ENCODE peak calls at places on chromosomes 16 and 17, in four cellular contexts. One of them, this sample, is unnamed.

GRCh38 chr17:30378191-30378796 is 433 bp upstream of the CPD start:
- DNase-seq in prostate gland: no peak
- DNase-seq in foreskin fibroblast: no peak
- DNase-seq in epithelial cell of esophagus: peak
- DNase-seq in this sample: peak

GRCh38 chr17:61809816-61810392 is 53.4 kb downstream of the BRIP1 start:
- DNase-seq in prostate gland: no peak
- DNase-seq in foreskin fibroblast: peak
- DNase-seq in epithelial cell of esophagus: peak
- DNase-seq in this sample: no peak

GRCh38 chr17:58541249-58541648 is 26.8 kb upstream of the MTMR4 start:
- DNase-seq in prostate gland: no peak
- DNase-seq in foreskin fibroblast: no peak
- DNase-seq in epithelial cell of esophagus: peak
- DNase-seq in this sample: no peak

GRCh38 chr16:7086842-7087616 is 245.6 kb upstream of the RBFOX1 start:
- DNase-seq in prostate gland: no peak
- DNase-seq in foreskin fibroblast: no peak
- DNase-seq in epithelial cell of esophagus: no peak
- DNase-seq in this sample: peak

GRCh38 chr16:88597856-88598491 is 27.8 kb downstream of the ZC3H18 start:
- DNase-seq in prostate gland: no peak
- DNase-seq in foreskin fibroblast: no peak
- DNase-seq in epithelial cell of esophagus: no peak
- DNase-seq in this sample: no peak

GRCh38 chr16:56370836-56371235 is 54.5 kb downstream of the AMFR start:
- DNase-seq in prostate gland: no peak
- DNase-seq in foreskin fibroblast: peak
- DNase-seq in epithelial cell of esophagus: no peak
- DNase-seq in this sample: no peak

GRCh38 chr17:16943541-16944333 is 28.2 kb downstream of the TNFRSF13B start:
- DNase-seq in prostate gland: no peak
- DNase-seq in foreskin fibroblast: no peak
- DNase-seq in epithelial cell of esophagus: no peak
- DNase-seq in this sample: no peak

GRCh38 chr16:10624527-10624926 is 44.1 kb upstream of the EMP2 start:
- DNase-seq in prostate gland: no peak
- DNase-seq in foreskin fibroblast: no peak
- DNase-seq in epithelial cell of esophagus: peak
- DNase-seq in this sample: no peak

GRCh38 chr17:4968166-4968915 is 724 bp upstream of the SPAG7 start:
- DNase-seq in prostate gland: peak
- DNase-seq in foreskin fibroblast: no peak
- DNase-seq in epithelial cell of esophagus: peak
- DNase-seq in this sample: peak

GRCh38 chr17:39816272-39816671 is 47.8 kb downstream of the IKZF3 start:
- DNase-seq in prostate gland: no peak
- DNase-seq in foreskin fibroblast: no peak
- DNase-seq in epithelial cell of esophagus: no peak
- DNase-seq in this sample: no peak

GRCh38 chr17:43406676-43407645 is 8.2 kb downstream of the ARL4D start:
- DNase-seq in prostate gland: no peak
- DNase-seq in foreskin fibroblast: peak
- DNase-seq in epithelial cell of esophagus: peak
- DNase-seq in this sample: peak

GRCh38 chr16:25006504-25007055 is 8.6 kb downstream of the ARHGAP17 start:
- DNase-seq in prostate gland: no peak
- DNase-seq in foreskin fibroblast: peak
- DNase-seq in epithelial cell of esophagus: no peak
- DNase-seq in this sample: no peak

GRCh38 chr17:48444531-48445247 is 14.7 kb upstream of the SKAP1 start:
- DNase-seq in prostate gland: no peak
- DNase-seq in foreskin fibroblast: no peak
- DNase-seq in epithelial cell of esophagus: no peak
- DNase-seq in this sample: no peak

GRCh38 chr16:87276091-87276561 is 41.1 kb downstream of the C16orf95 start:
- DNase-seq in prostate gland: no peak
- DNase-seq in foreskin fibroblast: no peak
- DNase-seq in epithelial cell of esophagus: no peak
- DNase-seq in this sample: no peak

GRCh38 chr17:4893721-4894560 is 5.4 kb upstream of the C17orf107 start:
- DNase-seq in prostate gland: no peak
- DNase-seq in foreskin fibroblast: no peak
- DNase-seq in epithelial cell of esophagus: no peak
- DNase-seq in this sample: no peak

GRCh38 chr17:49984283-49984682 is 10.7 kb downstream of the DLX3 start:
- DNase-seq in prostate gland: no peak
- DNase-seq in foreskin fibroblast: no peak
- DNase-seq in epithelial cell of esophagus: peak
- DNase-seq in this sample: no peak

GRCh38 chr16:822174-822908 is 21.8 kb upstream of the GNG13 start:
- DNase-seq in prostate gland: no peak
- DNase-seq in foreskin fibroblast: no peak
- DNase-seq in epithelial cell of esophagus: no peak
- DNase-seq in this sample: no peak

GRCh38 chr17:81378941-81379511 is 16.2 kb upstream of the BAHCC1 start:
- DNase-seq in prostate gland: no peak
- DNase-seq in foreskin fibroblast: no peak
- DNase-seq in epithelial cell of esophagus: no peak
- DNase-seq in this sample: no peak

GRCh38 chr17:30323262-30323894 is 10.5 kb downstream of the TMIGD1 start:
- DNase-seq in prostate gland: no peak
- DNase-seq in foreskin fibroblast: no peak
- DNase-seq in epithelial cell of esophagus: peak
- DNase-seq in this sample: no peak

GRCh38 chr17:40073454-40074174 is 10.8 kb downstream of the THRA start:
- DNase-seq in prostate gland: no peak
- DNase-seq in foreskin fibroblast: no peak
- DNase-seq in epithelial cell of esophagus: no peak
- DNase-seq in this sample: no peak

GRCh38 chr17:8382880-8383142 is 182 bp downstream of the RPL26 start:
- DNase-seq in prostate gland: no peak
- DNase-seq in foreskin fibroblast: no peak
- DNase-seq in epithelial cell of esophagus: no peak
- DNase-seq in this sample: no peak

GRCh38 chr17:50634123-50634914 is at the start of gene ABCC3:
- DNase-seq in prostate gland: peak
- DNase-seq in foreskin fibroblast: peak
- DNase-seq in epithelial cell of esophagus: peak
- DNase-seq in this sample: peak

GRCh38 chr16:50632927-50633800 is 47.9 kb downstream of the SNX20 start:
- DNase-seq in prostate gland: no peak
- DNase-seq in foreskin fibroblast: no peak
- DNase-seq in epithelial cell of esophagus: no peak
- DNase-seq in this sample: no peak

GRCh38 chr17:48961516-48962233 is 6.7 kb downstream of the GIP start:
- DNase-seq in prostate gland: no peak
- DNase-seq in foreskin fibroblast: peak
- DNase-seq in epithelial cell of esophagus: peak
- DNase-seq in this sample: no peak

GRCh38 chr16:71440669-71441347 is 1.0 kb downstream of the TLE7 start:
- DNase-seq in prostate gland: no peak
- DNase-seq in foreskin fibroblast: no peak
- DNase-seq in epithelial cell of esophagus: no peak
- DNase-seq in this sample: no peak

GRCh38 chr17:2421315-2422147 is 20.7 kb upstream of the MNT start:
- DNase-seq in prostate gland: no peak
- DNase-seq in foreskin fibroblast: no peak
- DNase-seq in epithelial cell of esophagus: peak
- DNase-seq in this sample: no peak
- TF ChIP-seq CTCF in prostate gland: peak
- TF ChIP-seq CTCF in foreskin fibroblast: no peak
- TF ChIP-seq CTCF in epithelial cell of esophagus: peak
- TF ChIP-seq CTCF in this sample: no peak

DNA sequence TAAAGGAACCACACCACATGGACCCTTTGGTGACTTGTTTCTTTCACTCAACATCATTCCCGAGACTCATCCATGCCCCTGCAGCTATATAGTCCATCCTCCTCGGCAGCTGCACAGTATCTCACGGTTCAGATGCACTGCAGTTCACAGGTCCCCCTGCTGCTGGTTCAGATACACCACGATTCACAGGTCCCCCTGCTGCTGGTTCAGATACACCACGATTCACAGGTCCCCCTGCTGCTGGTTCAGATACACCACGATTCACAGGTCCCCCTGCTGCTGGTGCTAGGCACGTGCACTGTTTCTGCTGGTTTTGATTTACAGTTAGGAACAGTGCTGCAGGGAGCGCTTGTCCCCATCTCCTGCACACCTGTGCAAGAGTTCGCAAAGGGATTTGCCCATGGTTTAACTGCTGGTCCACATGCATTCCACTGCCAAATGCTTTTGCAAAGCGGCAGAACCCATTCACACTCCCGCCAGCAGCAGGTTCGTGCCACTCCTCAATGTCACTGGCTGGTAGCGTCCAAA is 3.8 kb downstream of the HSDL1 start:
- DNase-seq in prostate gland: no peak
- DNase-seq in foreskin fibroblast: no peak
- DNase-seq in epithelial cell of esophagus: no peak
- DNase-seq in this sample: peak
- TF ChIP-seq CTCF in prostate gland: no peak
- TF ChIP-seq CTCF in foreskin fibroblast: no peak
- TF ChIP-seq CTCF in epithelial cell of esophagus: no peak
- TF ChIP-seq CTCF in this sample: peak

GRCh38 chr17:80029235-80029974 is 6.3 kb downstream of the TBC1D16 start:
- DNase-seq in prostate gland: no peak
- DNase-seq in foreskin fibroblast: peak
- DNase-seq in epithelial cell of esophagus: peak
- DNase-seq in this sample: peak

GRCh38 chr17:80028030-80028429 is 7.6 kb downstream of the TBC1D16 start:
- DNase-seq in prostate gland: no peak
- DNase-seq in foreskin fibroblast: no peak
- DNase-seq in epithelial cell of esophagus: no peak
- DNase-seq in this sample: no peak

GRCh38 chr17:80032614-80033171 is 3.0 kb downstream of the TBC1D16 start:
- DNase-seq in prostate gland: no peak
- DNase-seq in foreskin fibroblast: no peak
- DNase-seq in epithelial cell of esophagus: no peak
- DNase-seq in this sample: no peak

GRCh38 chr17:80031691-80032480 is 3.8 kb downstream of the TBC1D16 start:
- DNase-seq in prostate gland: no peak
- DNase-seq in foreskin fibroblast: no peak
- DNase-seq in epithelial cell of esophagus: no peak
- DNase-seq in this sample: no peak

GRCh38 chr17:80030730-80031410 is 4.8 kb downstream of the TBC1D16 start:
- DNase-seq in prostate gland: peak
- DNase-seq in foreskin fibroblast: no peak
- DNase-seq in epithelial cell of esophagus: peak
- DNase-seq in this sample: no peak
- TF ChIP-seq CTCF in prostate gland: peak
- TF ChIP-seq CTCF in foreskin fibroblast: no peak
- TF ChIP-seq CTCF in epithelial cell of esophagus: peak
- TF ChIP-seq CTCF in this sample: no peak

DNA sequence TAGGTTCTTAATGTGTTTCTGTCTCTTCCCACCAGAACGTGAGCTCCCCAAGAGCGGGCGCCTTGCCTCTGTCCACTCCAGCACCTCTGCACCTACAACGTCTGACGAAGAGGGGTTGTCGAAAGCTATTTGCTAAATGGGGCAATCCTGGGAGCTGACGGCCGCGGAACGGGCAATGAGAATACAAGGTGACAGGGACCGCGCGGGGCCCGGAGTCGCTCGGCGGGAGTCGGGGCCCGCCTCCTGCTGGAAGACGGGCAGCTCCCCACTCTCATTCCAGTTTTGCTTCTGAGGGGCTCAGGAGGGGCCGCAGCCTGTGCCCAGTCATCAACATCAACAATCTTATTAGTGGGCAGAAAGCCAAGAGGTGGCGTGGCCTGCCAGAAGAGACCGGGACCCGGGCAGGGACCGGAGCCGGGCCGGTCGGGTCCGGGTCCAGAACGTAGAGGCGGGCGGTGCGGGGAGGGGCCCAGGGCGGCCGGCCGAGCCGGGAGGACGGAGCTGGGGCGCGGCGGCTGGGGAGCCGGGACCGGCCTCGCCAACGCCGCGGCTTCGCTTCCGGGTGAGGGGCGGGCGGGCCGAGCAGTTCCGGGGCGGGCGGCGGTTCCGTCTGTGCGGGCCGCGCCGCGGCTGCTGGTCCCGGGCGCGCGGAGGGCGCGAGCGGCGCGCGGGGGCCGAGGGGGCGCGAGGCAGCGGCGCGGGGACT is at the start of gene MOSMO:
- DNase-seq in prostate gland: peak
- DNase-seq in foreskin fibroblast: peak
- DNase-seq in epithelial cell of esophagus: peak
- DNase-seq in this sample: peak
- TF ChIP-seq CTCF in prostate gland: no peak
- TF ChIP-seq CTCF in foreskin fibroblast: no peak
- TF ChIP-seq CTCF in epithelial cell of esophagus: no peak
- TF ChIP-seq CTCF in this sample: no peak

DNA sequence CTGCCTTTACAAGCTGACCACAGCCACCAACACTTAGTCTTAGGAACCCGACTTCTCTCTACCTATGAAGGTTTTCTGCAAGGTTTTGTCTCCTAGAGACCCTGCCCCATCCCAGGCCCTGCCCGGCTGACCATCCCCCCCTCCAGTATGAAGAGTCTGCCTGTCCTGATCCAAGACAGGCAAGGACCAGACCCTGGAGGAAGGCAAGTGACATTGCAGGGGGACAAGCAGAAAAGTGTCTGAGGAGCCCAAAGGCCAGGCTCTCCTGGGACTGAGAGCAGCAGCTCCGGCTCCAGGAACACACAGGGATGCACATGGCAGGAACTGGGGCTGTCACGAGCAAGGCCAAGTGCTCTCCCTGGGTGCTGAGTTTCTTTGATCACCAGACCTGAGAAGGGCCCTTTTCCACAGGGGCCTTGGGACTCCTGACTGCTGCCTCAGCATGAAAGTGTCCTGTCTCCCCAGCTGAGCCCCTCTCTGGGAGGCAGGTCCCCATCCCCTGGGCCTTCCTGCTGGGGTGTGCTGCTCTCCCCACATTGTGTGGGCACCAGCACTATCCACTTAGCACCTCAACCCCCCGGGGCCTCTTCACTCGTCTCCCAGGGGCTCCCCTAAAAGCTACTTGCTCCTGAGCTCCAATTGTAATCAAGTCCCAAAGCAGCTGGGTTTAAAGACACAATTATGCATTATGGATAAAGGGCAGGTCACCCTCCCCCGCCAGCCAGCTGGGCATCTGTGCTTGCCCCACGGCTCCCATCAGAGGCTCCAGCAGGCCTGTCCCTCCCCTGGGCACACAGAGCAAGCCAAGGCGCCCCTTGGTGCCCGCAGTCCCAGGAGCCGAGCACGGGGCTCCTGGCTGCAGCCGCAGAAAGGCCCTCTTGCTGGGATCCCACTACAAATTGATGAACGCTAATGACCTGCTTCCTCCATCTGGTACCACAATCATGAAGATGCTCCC is 11.5 kb upstream of the CACNG4 start:
- DNase-seq in prostate gland: no peak
- DNase-seq in foreskin fibroblast: no peak
- DNase-seq in epithelial cell of esophagus: no peak
- DNase-seq in this sample: peak
- TF ChIP-seq CTCF in prostate gland: no peak
- TF ChIP-seq CTCF in foreskin fibroblast: no peak
- TF ChIP-seq CTCF in epithelial cell of esophagus: no peak
- TF ChIP-seq CTCF in this sample: no peak

GRCh38 chr17:36608794-36609497 is 7.6 kb downstream of the MRM1 start:
- DNase-seq in prostate gland: peak
- DNase-seq in foreskin fibroblast: peak
- DNase-seq in epithelial cell of esophagus: peak
- DNase-seq in this sample: peak
- TF ChIP-seq CTCF in prostate gland: peak
- TF ChIP-seq CTCF in foreskin fibroblast: peak
- TF ChIP-seq CTCF in epithelial cell of esophagus: peak
- TF ChIP-seq CTCF in this sample: peak

This sample was measured in glutamatergic neuron.